ENCODE peak calls at places on chromosomes 4 and X, in six cellular contexts. M, A, N, Z, S and F are unnamed samples.

GRCh38 chrX:49840679-49841078 is 11.6 kb downstream of the PAGE4 start:
- DNase-seq in M (peak; percentile 39), A (peak; percentile 10), N (peak; percentile 13), Z (peak; percentile 74), S (peak; percentile 8), F (peak; percentile 9)

GRCh38 chrX:7068939-7069367 is 78.6 kb upstream of the STS start:
- DNase-seq in M (no peak), A (no peak), N (no peak), Z (no peak), S (no peak), F (peak; percentile 23)

GRCh38 chrX:30153881-30154260 is 61.5 kb upstream of the MAGEB2 start:
- DNase-seq in M (no peak), A (no peak), N (no peak), Z (no peak), S (no peak), F (no peak)

GRCh38 chrX:7586126-7586525 is 256.8 kb upstream of the VCX start:
- DNase-seq in M (no peak), A (no peak), N (peak; percentile 1), Z (peak; percentile 4), S (no peak), F (no peak)

GRCh38 chrX:153032397-153033118 is 23.7 kb upstream of the PNMA3 start:
- DNase-seq in M (peak; percentile 61), A (peak; percentile 55), N (peak; percentile 65), Z (peak; percentile 50), S (peak; percentile 40), F (peak; percentile 59)

GRCh38 chrX:135396109-135396508 is 25.6 kb upstream of the SMIM10L2A start:
- DNase-seq in M (no peak), A (no peak), N (no peak), Z (no peak), S (no peak), F (no peak)

GRCh38 chr4:31235961-31236360 is 515.8 kb downstream of the PCDH7 start:
- DNase-seq in M (no peak), A (no peak), N (no peak), Z (peak; percentile 5), S (no peak), F (no peak)

GRCh38 chr4:2574058-2574457 is 37.6 kb downstream of the FAM193A start:
- DNase-seq in M (no peak), A (no peak), N (no peak), Z (no peak), S (no peak), F (no peak)

GRCh38 chr4:107826427-107826980 is 1.8 kb downstream of the SGMS2 start:
- DNase-seq in M (no peak), A (no peak), N (no peak), Z (peak; percentile 1), S (no peak), F (no peak)

GRCh38 chr4:76074468-76074867 is at the start of gene ART3:
- DNase-seq in M (no peak), A (no peak), N (no peak), Z (no peak), S (no peak), F (no peak)

GRCh38 chrX:66191563-66191962 is 27.5 kb downstream of the HEPH start:
- DNase-seq in M (no peak), A (no peak), N (no peak), Z (no peak), S (no peak), F (no peak)

GRCh38 chr4:143358923-143359694 is 22.4 kb downstream of the GAB1 start:
- DNase-seq in M (no peak), A (peak; percentile 8), N (no peak), Z (no peak), S (no peak), F (no peak)

GRCh38 chr4:153212755-153213154 is 8.5 kb downstream of the TRIM2 start:
- DNase-seq in M (no peak), A (no peak), N (no peak), Z (no peak), S (no peak), F (no peak)

GRCh38 chrX:109266034-109266433 is 215.9 kb downstream of the GUCY2F start:
- DNase-seq in M (no peak), A (no peak), N (no peak), Z (no peak), S (no peak), F (no peak)

GRCh38 chr4:161937596-161937995 is 226.2 kb downstream of the FSTL5 start:
- DNase-seq in M (no peak), A (no peak), N (no peak), Z (no peak), S (no peak), F (no peak)

GRCh38 chr4:28555851-28556250 is 1695.2 kb downstream of the STIM2 start:
- DNase-seq in M (no peak), A (no peak), N (no peak), Z (no peak), S (no peak), F (no peak)

GRCh38 chrX:122890729-122891128 is 293.3 kb upstream of the GRIA3 start:
- DNase-seq in M (no peak), A (no peak), N (no peak), Z (no peak), S (no peak), F (no peak)